ENCODE peak calls at places on chromosomes 5 and 9, in nine cellular contexts. One of them, this sample, is unnamed.

GRCh38 chr9:37121881-37122280 is 1.5 kb downstream of the ZCCHC7 start:
- DNase-seq in activated CD8-positive, alpha-beta T cell treated with anti-CD3 and anti-CD28 coated beads for 36 hours: no peak
- DNase-seq in osteocyte: no peak
- DNase-seq in PC-9: no peak
- DNase-seq in GM12865: no peak
- DNase-seq in transverse colon: no peak
- DNase-seq in CD4-positive, alpha-beta T cell: no peak
- DNase-seq in psoas muscle: no peak
- DNase-seq in RWPE2: no peak
- DNase-seq in this sample: no peak

GRCh38 chr5:32379421-32379820 is 65.1 kb downstream of the ZFR start:
- DNase-seq in activated CD8-positive, alpha-beta T cell treated with anti-CD3 and anti-CD28 coated beads for 36 hours: no peak
- DNase-seq in osteocyte: no peak
- DNase-seq in PC-9: no peak
- DNase-seq in GM12865: no peak
- DNase-seq in transverse colon: no peak
- DNase-seq in CD4-positive, alpha-beta T cell: no peak
- DNase-seq in psoas muscle: no peak
- DNase-seq in RWPE2: no peak
- DNase-seq in this sample: no peak

GRCh38 chr9:72680593-72681317 is 159.3 kb downstream of the TMC1 start:
- DNase-seq in activated CD8-positive, alpha-beta T cell treated with anti-CD3 and anti-CD28 coated beads for 36 hours: no peak
- DNase-seq in osteocyte: no peak
- DNase-seq in PC-9: no peak
- DNase-seq in GM12865: no peak
- DNase-seq in transverse colon: no peak
- DNase-seq in CD4-positive, alpha-beta T cell: no peak
- DNase-seq in psoas muscle: no peak
- DNase-seq in RWPE2: no peak
- DNase-seq in this sample: no peak

GRCh38 chr5:154506716-154507080 is 28.7 kb upstream of the HAND1 start:
- DNase-seq in activated CD8-positive, alpha-beta T cell treated with anti-CD3 and anti-CD28 coated beads for 36 hours: no peak
- DNase-seq in osteocyte: no peak
- DNase-seq in PC-9: no peak
- DNase-seq in GM12865: no peak
- DNase-seq in transverse colon: no peak
- DNase-seq in CD4-positive, alpha-beta T cell: no peak
- DNase-seq in psoas muscle: no peak
- DNase-seq in RWPE2: no peak
- DNase-seq in this sample: no peak

GRCh38 chr9:126417007-126417406 is 90.4 kb downstream of the MVB12B start:
- DNase-seq in activated CD8-positive, alpha-beta T cell treated with anti-CD3 and anti-CD28 coated beads for 36 hours: no peak
- DNase-seq in osteocyte: no peak
- DNase-seq in PC-9: no peak
- DNase-seq in GM12865: no peak
- DNase-seq in transverse colon: no peak
- DNase-seq in CD4-positive, alpha-beta T cell: no peak
- DNase-seq in psoas muscle: no peak
- DNase-seq in RWPE2: no peak
- DNase-seq in this sample: no peak

GRCh38 chr5:137186759-137187461 is 312.2 kb downstream of the SPOCK1 start:
- DNase-seq in activated CD8-positive, alpha-beta T cell treated with anti-CD3 and anti-CD28 coated beads for 36 hours: no peak
- DNase-seq in osteocyte: no peak
- DNase-seq in PC-9: no peak
- DNase-seq in GM12865: no peak
- DNase-seq in transverse colon: no peak
- DNase-seq in CD4-positive, alpha-beta T cell: no peak
- DNase-seq in psoas muscle: peak; percentile 51
- DNase-seq in RWPE2: no peak
- DNase-seq in this sample: no peak

GRCh38 chr5:141186897-141187512 is at the start of gene PCDHB9:
- DNase-seq in activated CD8-positive, alpha-beta T cell treated with anti-CD3 and anti-CD28 coated beads for 36 hours: peak; percentile 59
- DNase-seq in osteocyte: no peak
- DNase-seq in PC-9: no peak
- DNase-seq in GM12865: peak; percentile 40
- DNase-seq in transverse colon: no peak
- DNase-seq in CD4-positive, alpha-beta T cell: no peak
- DNase-seq in psoas muscle: no peak
- DNase-seq in RWPE2: no peak
- DNase-seq in this sample: peak; percentile 66

GRCh38 chr9:95063300-95063699 is 254.2 kb downstream of the FANCC start:
- DNase-seq in activated CD8-positive, alpha-beta T cell treated with anti-CD3 and anti-CD28 coated beads for 36 hours: no peak
- DNase-seq in osteocyte: peak; percentile 71
- DNase-seq in PC-9: no peak
- DNase-seq in GM12865: no peak
- DNase-seq in transverse colon: no peak
- DNase-seq in CD4-positive, alpha-beta T cell: no peak
- DNase-seq in psoas muscle: no peak
- DNase-seq in RWPE2: no peak
- DNase-seq in this sample: no peak

GRCh38 chr9:127562271-127562780 is 49.8 kb upstream of the STXBP1 start:
- DNase-seq in activated CD8-positive, alpha-beta T cell treated with anti-CD3 and anti-CD28 coated beads for 36 hours: no peak
- DNase-seq in osteocyte: no peak
- DNase-seq in PC-9: no peak
- DNase-seq in GM12865: no peak
- DNase-seq in transverse colon: no peak
- DNase-seq in CD4-positive, alpha-beta T cell: no peak
- DNase-seq in psoas muscle: no peak
- DNase-seq in RWPE2: peak; percentile 53
- DNase-seq in this sample: no peak

GRCh38 chr5:147017621-147018020 is 139.1 kb upstream of the PPP2R2B start:
- DNase-seq in activated CD8-positive, alpha-beta T cell treated with anti-CD3 and anti-CD28 coated beads for 36 hours: no peak
- DNase-seq in osteocyte: no peak
- DNase-seq in PC-9: no peak
- DNase-seq in GM12865: no peak
- DNase-seq in transverse colon: no peak
- DNase-seq in CD4-positive, alpha-beta T cell: no peak
- DNase-seq in psoas muscle: no peak
- DNase-seq in RWPE2: no peak
- DNase-seq in this sample: no peak

GRCh38 chr5:132180134-132180745 is 47.4 kb downstream of the P4HA2 start:
- DNase-seq in activated CD8-positive, alpha-beta T cell treated with anti-CD3 and anti-CD28 coated beads for 36 hours: peak; percentile 26
- DNase-seq in osteocyte: no peak
- DNase-seq in PC-9: peak; percentile 46
- DNase-seq in GM12865: peak; percentile 41
- DNase-seq in transverse colon: no peak
- DNase-seq in CD4-positive, alpha-beta T cell: no peak
- DNase-seq in psoas muscle: no peak
- DNase-seq in RWPE2: no peak
- DNase-seq in this sample: peak; percentile 58

GRCh38 chr9:123925820-123926219 is 4.1 kb downstream of the DENND1A start:
- DNase-seq in activated CD8-positive, alpha-beta T cell treated with anti-CD3 and anti-CD28 coated beads for 36 hours: no peak
- DNase-seq in osteocyte: no peak
- DNase-seq in PC-9: peak; percentile 91
- DNase-seq in GM12865: no peak
- DNase-seq in transverse colon: no peak
- DNase-seq in CD4-positive, alpha-beta T cell: no peak
- DNase-seq in psoas muscle: no peak
- DNase-seq in RWPE2: no peak
- DNase-seq in this sample: no peak

GRCh38 chr9:20684035-20684864 is at the start of gene FOCAD:
- DNase-seq in activated CD8-positive, alpha-beta T cell treated with anti-CD3 and anti-CD28 coated beads for 36 hours: peak; percentile 95
- DNase-seq in osteocyte: peak; percentile 98
- DNase-seq in PC-9: peak; percentile 78
- DNase-seq in GM12865: peak; percentile 97
- DNase-seq in transverse colon: peak; percentile 97
- DNase-seq in CD4-positive, alpha-beta T cell: peak; percentile 88
- DNase-seq in psoas muscle: peak; percentile 97
- DNase-seq in RWPE2: peak; percentile 93
- DNase-seq in this sample: peak; percentile 94

GRCh38 chr9:69178583-69179011 is 4.5 kb downstream of the TJP2 start:
- DNase-seq in activated CD8-positive, alpha-beta T cell treated with anti-CD3 and anti-CD28 coated beads for 36 hours: no peak
- DNase-seq in osteocyte: no peak
- DNase-seq in PC-9: peak; percentile 98
- DNase-seq in GM12865: no peak
- DNase-seq in transverse colon: no peak
- DNase-seq in CD4-positive, alpha-beta T cell: no peak
- DNase-seq in psoas muscle: no peak
- DNase-seq in RWPE2: no peak
- DNase-seq in this sample: peak; percentile 12

GRCh38 chr9:106084702-106085101 is 390.4 kb downstream of the TMEM38B start:
- DNase-seq in activated CD8-positive, alpha-beta T cell treated with anti-CD3 and anti-CD28 coated beads for 36 hours: no peak
- DNase-seq in osteocyte: no peak
- DNase-seq in PC-9: no peak
- DNase-seq in GM12865: no peak
- DNase-seq in transverse colon: no peak
- DNase-seq in CD4-positive, alpha-beta T cell: no peak
- DNase-seq in psoas muscle: no peak
- DNase-seq in RWPE2: no peak
- DNase-seq in this sample: no peak

GRCh38 chr9:71783120-71783523 is 14.8 kb upstream of the CEMIP2 start:
- DNase-seq in activated CD8-positive, alpha-beta T cell treated with anti-CD3 and anti-CD28 coated beads for 36 hours: peak; percentile 94
- DNase-seq in osteocyte: no peak
- DNase-seq in PC-9: no peak
- DNase-seq in GM12865: peak; percentile 68
- DNase-seq in transverse colon: peak; percentile 69
- DNase-seq in CD4-positive, alpha-beta T cell: peak; percentile 74
- DNase-seq in psoas muscle: no peak
- DNase-seq in RWPE2: peak; percentile 62
- DNase-seq in this sample: peak; percentile 34

GRCh38 chr9:17810728-17811634 is 232.1 kb downstream of the SH3GL2 start:
- DNase-seq in activated CD8-positive, alpha-beta T cell treated with anti-CD3 and anti-CD28 coated beads for 36 hours: peak; percentile 64
- DNase-seq in osteocyte: no peak
- DNase-seq in PC-9: no peak
- DNase-seq in GM12865: peak; percentile 62
- DNase-seq in transverse colon: peak; percentile 60
- DNase-seq in CD4-positive, alpha-beta T cell: no peak
- DNase-seq in psoas muscle: peak; percentile 14
- DNase-seq in RWPE2: no peak
- DNase-seq in this sample: peak; percentile 55

GRCh38 chr9:136539427-136540412 is 6.1 kb downstream of the NOTCH1 start:
- DNase-seq in activated CD8-positive, alpha-beta T cell treated with anti-CD3 and anti-CD28 coated beads for 36 hours: peak; percentile 98
- DNase-seq in osteocyte: no peak
- DNase-seq in PC-9: peak; percentile 88
- DNase-seq in GM12865: peak; percentile 92
- DNase-seq in transverse colon: peak; percentile 97
- DNase-seq in CD4-positive, alpha-beta T cell: peak; percentile 82
- DNase-seq in psoas muscle: peak; percentile 85
- DNase-seq in RWPE2: no peak
- DNase-seq in this sample: peak; percentile 74

GRCh38 chr5:73338201-73339126 is 110.1 kb downstream of the FOXD1 start:
- DNase-seq in activated CD8-positive, alpha-beta T cell treated with anti-CD3 and anti-CD28 coated beads for 36 hours: no peak
- DNase-seq in osteocyte: peak; percentile 87
- DNase-seq in PC-9: no peak
- DNase-seq in GM12865: no peak
- DNase-seq in transverse colon: no peak
- DNase-seq in CD4-positive, alpha-beta T cell: no peak
- DNase-seq in psoas muscle: no peak
- DNase-seq in RWPE2: no peak
- DNase-seq in this sample: no peak

GRCh38 chr5:138372653-138373052 is 20.2 kb downstream of the KDM3B start:
- DNase-seq in activated CD8-positive, alpha-beta T cell treated with anti-CD3 and anti-CD28 coated beads for 36 hours: no peak
- DNase-seq in osteocyte: no peak
- DNase-seq in PC-9: no peak
- DNase-seq in GM12865: no peak
- DNase-seq in transverse colon: no peak
- DNase-seq in CD4-positive, alpha-beta T cell: no peak
- DNase-seq in psoas muscle: no peak
- DNase-seq in RWPE2: no peak
- DNase-seq in this sample: no peak

GRCh38 chr5:124678478-124678877 is 68.0 kb downstream of the ZNF608 start:
- DNase-seq in activated CD8-positive, alpha-beta T cell treated with anti-CD3 and anti-CD28 coated beads for 36 hours: no peak
- DNase-seq in osteocyte: no peak
- DNase-seq in PC-9: no peak
- DNase-seq in GM12865: no peak
- DNase-seq in transverse colon: no peak
- DNase-seq in CD4-positive, alpha-beta T cell: no peak
- DNase-seq in psoas muscle: no peak
- DNase-seq in RWPE2: no peak
- DNase-seq in this sample: no peak

GRCh38 chr5:67659288-67659687 is 462.7 kb upstream of the CD180 start:
- DNase-seq in activated CD8-positive, alpha-beta T cell treated with anti-CD3 and anti-CD28 coated beads for 36 hours: no peak
- DNase-seq in osteocyte: no peak
- DNase-seq in PC-9: no peak
- DNase-seq in GM12865: no peak
- DNase-seq in transverse colon: no peak
- DNase-seq in CD4-positive, alpha-beta T cell: no peak
- DNase-seq in psoas muscle: no peak
- DNase-seq in RWPE2: no peak
- DNase-seq in this sample: no peak

DNA sequence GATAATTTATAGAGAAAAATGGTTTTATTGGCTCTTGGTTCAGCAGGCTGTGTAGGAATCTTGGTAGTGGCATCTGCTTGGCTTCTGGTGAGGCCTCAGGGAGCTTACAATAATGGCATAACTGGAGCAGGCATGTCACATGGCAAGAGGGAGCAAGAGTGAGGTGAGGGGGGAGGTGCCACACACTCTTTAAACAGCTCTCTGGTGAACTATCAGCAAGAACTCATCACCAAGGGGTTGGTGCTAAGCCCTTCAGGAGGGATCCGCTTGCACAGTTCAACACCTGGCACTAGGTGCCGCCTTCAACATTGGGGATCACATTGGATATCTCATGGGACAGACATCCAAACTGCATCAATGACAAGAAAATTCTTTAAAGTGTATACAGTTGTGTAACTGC is 10.5 kb downstream of the GPBP1 start:
- DNase-seq in activated CD8-positive, alpha-beta T cell treated with anti-CD3 and anti-CD28 coated beads for 36 hours: peak; percentile 15
- DNase-seq in osteocyte: no peak
- DNase-seq in PC-9: no peak
- DNase-seq in GM12865: no peak
- DNase-seq in transverse colon: no peak
- DNase-seq in CD4-positive, alpha-beta T cell: no peak
- DNase-seq in psoas muscle: no peak
- DNase-seq in RWPE2: no peak
- DNase-seq in this sample: peak; percentile 39
- TF ChIP-seq CTCF in activated CD8-positive, alpha-beta T cell treated with anti-CD3 and anti-CD28 coated beads for 36 hours: no peak
- TF ChIP-seq CTCF in osteocyte: no peak
- TF ChIP-seq CTCF in PC-9: no peak
- TF ChIP-seq CTCF in GM12865: no peak
- TF ChIP-seq CTCF in transverse colon: no peak
- TF ChIP-seq CTCF in CD4-positive, alpha-beta T cell: no peak
- TF ChIP-seq CTCF in psoas muscle: no peak
- TF ChIP-seq CTCF in RWPE2: peak; percentile 47
- TF ChIP-seq CTCF in this sample: peak; percentile 14

GRCh38 chr9:131348631-131349521 is 45.0 kb upstream of the PRRC2B start:
- DNase-seq in activated CD8-positive, alpha-beta T cell treated with anti-CD3 and anti-CD28 coated beads for 36 hours: no peak
- DNase-seq in osteocyte: no peak
- DNase-seq in PC-9: no peak
- DNase-seq in GM12865: no peak
- DNase-seq in transverse colon: no peak
- DNase-seq in CD4-positive, alpha-beta T cell: no peak
- DNase-seq in psoas muscle: no peak
- DNase-seq in RWPE2: no peak
- DNase-seq in this sample: no peak
- TF ChIP-seq CTCF in activated CD8-positive, alpha-beta T cell treated with anti-CD3 and anti-CD28 coated beads for 36 hours: no peak
- TF ChIP-seq CTCF in osteocyte: no peak
- TF ChIP-seq CTCF in PC-9: no peak
- TF ChIP-seq CTCF in GM12865: peak; percentile 20
- TF ChIP-seq CTCF in transverse colon: no peak
- TF ChIP-seq CTCF in CD4-positive, alpha-beta T cell: no peak
- TF ChIP-seq CTCF in psoas muscle: no peak
- TF ChIP-seq CTCF in RWPE2: peak; percentile 5
- TF ChIP-seq CTCF in this sample: no peak

GRCh38 chr5:178839319-178839704 is 20.4 kb upstream of the ZNF354B start:
- DNase-seq in activated CD8-positive, alpha-beta T cell treated with anti-CD3 and anti-CD28 coated beads for 36 hours: peak; percentile 76
- DNase-seq in osteocyte: no peak
- DNase-seq in PC-9: peak; percentile 75
- DNase-seq in GM12865: no peak
- DNase-seq in transverse colon: peak; percentile 46
- DNase-seq in CD4-positive, alpha-beta T cell: peak; percentile 26
- DNase-seq in psoas muscle: peak; percentile 34
- DNase-seq in RWPE2: no peak
- DNase-seq in this sample: peak; percentile 27
- TF ChIP-seq CTCF in activated CD8-positive, alpha-beta T cell treated with anti-CD3 and anti-CD28 coated beads for 36 hours: peak; percentile 67
- TF ChIP-seq CTCF in osteocyte: peak; percentile 21
- TF ChIP-seq CTCF in PC-9: peak; percentile 71
- TF ChIP-seq CTCF in GM12865: no peak
- TF ChIP-seq CTCF in transverse colon: peak; percentile 50
- TF ChIP-seq CTCF in CD4-positive, alpha-beta T cell: peak; percentile 56
- TF ChIP-seq CTCF in psoas muscle: peak; percentile 39
- TF ChIP-seq CTCF in RWPE2: peak; percentile 78
- TF ChIP-seq CTCF in this sample: no peak

GRCh38 chr5:135750506-135750905 is 84.0 kb upstream of the SLC25A48 start:
- DNase-seq in activated CD8-positive, alpha-beta T cell treated with anti-CD3 and anti-CD28 coated beads for 36 hours: no peak
- DNase-seq in osteocyte: peak; percentile 78
- DNase-seq in PC-9: no peak
- DNase-seq in GM12865: no peak
- DNase-seq in transverse colon: no peak
- DNase-seq in CD4-positive, alpha-beta T cell: no peak
- DNase-seq in psoas muscle: no peak
- DNase-seq in RWPE2: no peak
- DNase-seq in this sample: no peak
- TF ChIP-seq CTCF in activated CD8-positive, alpha-beta T cell treated with anti-CD3 and anti-CD28 coated beads for 36 hours: no peak
- TF ChIP-seq CTCF in osteocyte: no peak
- TF ChIP-seq CTCF in PC-9: no peak
- TF ChIP-seq CTCF in GM12865: peak; percentile 25
- TF ChIP-seq CTCF in transverse colon: no peak
- TF ChIP-seq CTCF in CD4-positive, alpha-beta T cell: no peak
- TF ChIP-seq CTCF in psoas muscle: no peak
- TF ChIP-seq CTCF in RWPE2: peak; percentile 18
- TF ChIP-seq CTCF in this sample: no peak